ENCODE peak calls at places on chromosome 13, in six cellular contexts. One of them, this sample, is unnamed.

GRCh38 chr13:112441779-112442310 is 65.7 kb downstream of the SPACA7 start:
- DNase-seq in OCI-LY7: no peak
- DNase-seq in BJ: no peak
- DNase-seq in natural killer cell: peak
- DNase-seq in fibroblast of mammary gland: no peak
- DNase-seq in fibroblast of pulmonary artery: no peak
- DNase-seq in this sample: no peak

GRCh38 chr13:43087960-43088580 is 64.7 kb downstream of the DNAJC15 start:
- DNase-seq in OCI-LY7: no peak
- DNase-seq in BJ: no peak
- DNase-seq in natural killer cell: no peak
- DNase-seq in fibroblast of mammary gland: peak
- DNase-seq in fibroblast of pulmonary artery: peak
- DNase-seq in this sample: no peak

GRCh38 chr13:65653548-65654078 is 1576.5 kb downstream of the PCDH9 start:
- DNase-seq in OCI-LY7: no peak
- DNase-seq in BJ: no peak
- DNase-seq in natural killer cell: no peak
- DNase-seq in fibroblast of mammary gland: no peak
- DNase-seq in fibroblast of pulmonary artery: no peak
- DNase-seq in this sample: no peak

GRCh38 chr13:79282976-79283375 is 123.1 kb downstream of the RBM26 start:
- DNase-seq in OCI-LY7: no peak
- DNase-seq in BJ: no peak
- DNase-seq in natural killer cell: no peak
- DNase-seq in fibroblast of mammary gland: peak
- DNase-seq in fibroblast of pulmonary artery: no peak
- DNase-seq in this sample: no peak

GRCh38 chr13:113178070-113178895 is 19.8 kb downstream of the PROZ start:
- DNase-seq in OCI-LY7: no peak
- DNase-seq in BJ: peak
- DNase-seq in natural killer cell: no peak
- DNase-seq in fibroblast of mammary gland: peak
- DNase-seq in fibroblast of pulmonary artery: peak
- DNase-seq in this sample: peak

GRCh38 chr13:83568019-83568418 is 314.3 kb downstream of the SLITRK1 start:
- DNase-seq in OCI-LY7: no peak
- DNase-seq in BJ: no peak
- DNase-seq in natural killer cell: no peak
- DNase-seq in fibroblast of mammary gland: no peak
- DNase-seq in fibroblast of pulmonary artery: no peak
- DNase-seq in this sample: no peak

GRCh38 chr13:110920038-110920437 is 5.2 kb upstream of the ANKRD10 start:
- DNase-seq in OCI-LY7: no peak
- DNase-seq in BJ: no peak
- DNase-seq in natural killer cell: no peak
- DNase-seq in fibroblast of mammary gland: no peak
- DNase-seq in fibroblast of pulmonary artery: no peak
- DNase-seq in this sample: no peak

GRCh38 chr13:71964491-71965108 is 97.6 kb upstream of the DACH1 start:
- DNase-seq in OCI-LY7: no peak
- DNase-seq in BJ: no peak
- DNase-seq in natural killer cell: no peak
- DNase-seq in fibroblast of mammary gland: no peak
- DNase-seq in fibroblast of pulmonary artery: no peak
- DNase-seq in this sample: no peak

GRCh38 chr13:45113809-45114208 is 6.5 kb upstream of the GTF2F2 start:
- DNase-seq in OCI-LY7: no peak
- DNase-seq in BJ: no peak
- DNase-seq in natural killer cell: no peak
- DNase-seq in fibroblast of mammary gland: no peak
- DNase-seq in fibroblast of pulmonary artery: no peak
- DNase-seq in this sample: no peak

GRCh38 chr13:58018020-58018419 is 386.5 kb downstream of the PCDH17 start:
- DNase-seq in OCI-LY7: no peak
- DNase-seq in BJ: no peak
- DNase-seq in natural killer cell: no peak
- DNase-seq in fibroblast of mammary gland: no peak
- DNase-seq in fibroblast of pulmonary artery: no peak
- DNase-seq in this sample: no peak

GRCh38 chr13:101289764-101290163 is 126.5 kb downstream of the NALCN start:
- DNase-seq in OCI-LY7: peak
- DNase-seq in BJ: no peak
- DNase-seq in natural killer cell: no peak
- DNase-seq in fibroblast of mammary gland: peak
- DNase-seq in fibroblast of pulmonary artery: peak
- DNase-seq in this sample: no peak

GRCh38 chr13:73677041-73677589 is 457.1 kb downstream of the KLF12 start:
- DNase-seq in OCI-LY7: no peak
- DNase-seq in BJ: no peak
- DNase-seq in natural killer cell: no peak
- DNase-seq in fibroblast of mammary gland: peak
- DNase-seq in fibroblast of pulmonary artery: peak
- DNase-seq in this sample: no peak

GRCh38 chr13:33208290-33208990 is 77.1 kb downstream of the STARD13 start:
- DNase-seq in OCI-LY7: no peak
- DNase-seq in BJ: no peak
- DNase-seq in natural killer cell: no peak
- DNase-seq in fibroblast of mammary gland: peak
- DNase-seq in fibroblast of pulmonary artery: no peak
- DNase-seq in this sample: no peak

GRCh38 chr13:38635030-38635429 is 51.8 kb upstream of the FREM2 start:
- DNase-seq in OCI-LY7: no peak
- DNase-seq in BJ: no peak
- DNase-seq in natural killer cell: no peak
- DNase-seq in fibroblast of mammary gland: no peak
- DNase-seq in fibroblast of pulmonary artery: no peak
- DNase-seq in this sample: no peak
- TF ChIP-seq CTCF in OCI-LY7: no peak
- TF ChIP-seq CTCF in BJ: no peak
- TF ChIP-seq CTCF in natural killer cell: no peak
- TF ChIP-seq CTCF in fibroblast of mammary gland: no peak
- TF ChIP-seq CTCF in fibroblast of pulmonary artery: no peak
- TF ChIP-seq CTCF in this sample: no peak

GRCh38 chr13:75442736-75443234 is 39.2 kb downstream of the TBC1D4 start:
- DNase-seq in OCI-LY7: no peak
- DNase-seq in BJ: no peak
- DNase-seq in natural killer cell: no peak
- DNase-seq in fibroblast of mammary gland: no peak
- DNase-seq in fibroblast of pulmonary artery: peak
- DNase-seq in this sample: no peak

GRCh38 chr13:75444016-75444415 is 38.0 kb downstream of the TBC1D4 start:
- DNase-seq in OCI-LY7: no peak
- DNase-seq in BJ: no peak
- DNase-seq in natural killer cell: no peak
- DNase-seq in fibroblast of mammary gland: no peak
- DNase-seq in fibroblast of pulmonary artery: no peak
- DNase-seq in this sample: no peak

GRCh38 chr13:75437582-75438318 is 44.2 kb downstream of the TBC1D4 start:
- DNase-seq in OCI-LY7: no peak
- DNase-seq in BJ: no peak
- DNase-seq in natural killer cell: no peak
- DNase-seq in fibroblast of mammary gland: peak
- DNase-seq in fibroblast of pulmonary artery: peak
- DNase-seq in this sample: no peak

GRCh38 chr13:75443356-75443958 is 38.5 kb downstream of the TBC1D4 start:
- DNase-seq in OCI-LY7: no peak
- DNase-seq in BJ: no peak
- DNase-seq in natural killer cell: no peak
- DNase-seq in fibroblast of mammary gland: no peak
- DNase-seq in fibroblast of pulmonary artery: no peak
- DNase-seq in this sample: no peak

GRCh38 chr13:75440100-75440499 is 41.9 kb downstream of the TBC1D4 start:
- DNase-seq in OCI-LY7: no peak
- DNase-seq in BJ: no peak
- DNase-seq in natural killer cell: no peak
- DNase-seq in fibroblast of mammary gland: no peak
- DNase-seq in fibroblast of pulmonary artery: no peak
- DNase-seq in this sample: no peak
- TF ChIP-seq CTCF in OCI-LY7: no peak
- TF ChIP-seq CTCF in BJ: no peak
- TF ChIP-seq CTCF in natural killer cell: no peak
- TF ChIP-seq CTCF in fibroblast of mammary gland: no peak
- TF ChIP-seq CTCF in fibroblast of pulmonary artery: no peak
- TF ChIP-seq CTCF in this sample: no peak

DNA sequence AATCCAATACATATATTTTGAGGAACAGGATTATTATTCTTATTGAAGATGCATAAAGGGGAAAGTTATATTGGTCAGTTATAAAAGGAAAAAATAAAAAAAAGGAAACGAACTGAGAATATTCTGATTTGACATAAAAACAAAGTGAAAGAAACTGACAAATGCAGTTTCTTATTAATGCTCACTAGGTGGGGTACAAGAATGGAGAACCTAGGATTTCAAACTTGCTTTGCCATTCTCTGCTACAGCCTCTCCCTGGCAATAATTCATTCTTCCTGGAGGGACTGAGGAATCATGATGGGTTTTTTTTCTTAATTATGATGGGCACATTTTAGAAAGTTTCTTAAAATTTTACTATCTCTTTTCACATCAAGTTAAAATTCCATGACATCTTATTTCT is 154.9 kb downstream of the PCDH9 start:
- DNase-seq in OCI-LY7: no peak
- DNase-seq in BJ: no peak
- DNase-seq in natural killer cell: no peak
- DNase-seq in fibroblast of mammary gland: peak
- DNase-seq in fibroblast of pulmonary artery: peak
- DNase-seq in this sample: no peak
- TF ChIP-seq CTCF in OCI-LY7: peak
- TF ChIP-seq CTCF in BJ: no peak
- TF ChIP-seq CTCF in natural killer cell: no peak
- TF ChIP-seq CTCF in fibroblast of mammary gland: peak
- TF ChIP-seq CTCF in fibroblast of pulmonary artery: peak
- TF ChIP-seq CTCF in this sample: peak

DNA sequence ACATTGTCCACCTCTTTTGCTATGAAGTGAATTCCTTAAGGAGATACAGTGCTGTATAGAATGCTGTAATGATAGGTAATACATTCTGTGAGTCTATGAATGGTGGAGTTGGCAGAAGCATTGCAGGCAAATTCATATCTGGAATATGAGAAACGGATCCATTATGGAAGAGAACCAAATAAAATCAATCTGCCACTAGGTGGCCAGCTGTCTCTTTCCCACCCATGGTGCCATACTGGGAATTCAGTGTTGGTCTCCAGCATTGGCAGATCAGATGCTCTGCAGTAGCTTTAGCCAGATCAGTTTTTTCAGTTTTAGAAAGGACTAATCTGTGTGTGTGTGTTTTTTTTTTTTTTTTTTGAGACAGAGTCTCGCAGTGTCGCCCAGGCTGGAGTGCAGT is 27.6 kb downstream of the DNAJC3 start:
- DNase-seq in OCI-LY7: no peak
- DNase-seq in BJ: no peak
- DNase-seq in natural killer cell: no peak
- DNase-seq in fibroblast of mammary gland: peak
- DNase-seq in fibroblast of pulmonary artery: no peak
- DNase-seq in this sample: no peak
- TF ChIP-seq CTCF in OCI-LY7: peak
- TF ChIP-seq CTCF in BJ: no peak
- TF ChIP-seq CTCF in natural killer cell: no peak
- TF ChIP-seq CTCF in fibroblast of mammary gland: peak
- TF ChIP-seq CTCF in fibroblast of pulmonary artery: peak
- TF ChIP-seq CTCF in this sample: peak

DNA sequence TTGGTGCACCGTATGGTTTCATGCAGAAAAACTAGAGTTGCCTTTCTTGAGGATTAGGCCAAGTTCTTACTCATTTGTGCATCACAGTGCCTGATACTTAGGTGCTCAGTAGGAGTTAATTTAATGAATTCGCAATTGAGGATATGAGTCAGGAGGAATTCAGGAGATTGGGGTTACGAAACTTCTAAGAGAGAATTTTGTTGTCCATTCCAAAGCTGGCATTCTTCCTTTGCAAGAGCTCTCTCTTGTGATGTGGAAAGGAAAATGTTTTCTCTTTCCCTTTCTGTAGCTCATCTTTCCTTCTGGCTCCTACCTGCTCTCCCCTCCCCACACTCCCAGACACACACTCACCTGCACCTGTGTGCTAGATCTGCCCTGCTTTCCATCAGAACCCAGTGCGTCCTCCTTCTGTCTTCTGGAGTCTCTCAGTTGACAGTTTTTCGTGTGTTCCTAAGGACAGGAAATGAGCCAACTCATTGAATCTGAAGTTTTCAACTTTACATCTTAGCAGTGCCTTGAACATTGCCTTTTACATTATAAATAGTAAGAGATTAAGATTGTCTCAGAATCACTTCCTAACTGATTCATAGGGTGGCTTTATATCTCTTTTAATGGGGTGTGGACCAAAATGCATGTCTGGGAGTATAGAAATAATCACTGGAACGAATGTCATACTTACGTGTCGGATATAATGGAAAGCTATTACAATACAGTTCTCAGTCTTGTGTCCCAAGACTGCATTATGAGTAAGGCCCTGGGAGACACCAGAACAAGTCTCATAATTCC is 19.7 kb upstream of the ERCC5 start:
- DNase-seq in OCI-LY7: no peak
- DNase-seq in BJ: peak
- DNase-seq in natural killer cell: no peak
- DNase-seq in fibroblast of mammary gland: peak
- DNase-seq in fibroblast of pulmonary artery: peak
- DNase-seq in this sample: peak
- TF ChIP-seq CTCF in OCI-LY7: no peak
- TF ChIP-seq CTCF in BJ: no peak
- TF ChIP-seq CTCF in natural killer cell: no peak
- TF ChIP-seq CTCF in fibroblast of mammary gland: peak
- TF ChIP-seq CTCF in fibroblast of pulmonary artery: no peak
- TF ChIP-seq CTCF in this sample: peak

DNA sequence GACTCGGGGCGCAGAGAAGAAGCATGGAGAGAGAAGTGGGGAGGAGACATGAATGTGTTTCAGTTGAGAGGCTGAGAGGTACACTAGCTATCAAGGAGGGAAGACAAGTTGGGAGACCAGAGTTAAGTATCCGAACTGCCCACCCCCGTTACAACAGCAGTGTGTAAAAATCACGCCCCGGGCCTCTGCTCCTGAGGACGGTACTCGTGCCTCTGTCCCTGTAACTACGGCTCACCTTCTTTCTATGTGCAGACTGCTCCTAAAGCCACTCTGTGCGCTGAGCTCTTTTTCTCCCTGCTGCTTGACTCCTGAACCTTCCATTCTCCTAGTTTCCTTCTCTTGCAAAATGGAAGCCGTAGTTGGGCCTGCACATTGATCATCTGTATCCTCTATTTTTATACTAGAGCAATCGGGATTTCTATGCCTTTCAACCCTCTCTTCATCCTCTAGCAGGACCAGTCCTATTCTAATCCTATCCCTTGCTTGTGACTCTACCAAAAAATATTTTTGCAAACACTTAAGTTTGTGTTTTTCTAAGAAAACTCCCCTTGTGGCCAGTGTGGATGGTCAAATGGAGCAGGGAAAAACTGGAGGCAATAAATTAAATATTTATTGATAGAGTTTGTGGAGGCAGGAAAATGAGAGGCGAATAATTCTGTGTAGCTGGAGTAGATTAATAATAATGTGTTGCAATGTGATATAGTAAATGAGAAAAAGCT is 569 bp downstream of the POLR1D start:
- DNase-seq in OCI-LY7: peak
- DNase-seq in BJ: no peak
- DNase-seq in natural killer cell: no peak
- DNase-seq in fibroblast of mammary gland: peak
- DNase-seq in fibroblast of pulmonary artery: peak
- DNase-seq in this sample: no peak
- TF ChIP-seq CTCF in OCI-LY7: peak
- TF ChIP-seq CTCF in BJ: peak
- TF ChIP-seq CTCF in natural killer cell: no peak
- TF ChIP-seq CTCF in fibroblast of mammary gland: peak
- TF ChIP-seq CTCF in fibroblast of pulmonary artery: peak
- TF ChIP-seq CTCF in this sample: peak

GRCh38 chr13:109026266-109026665 is 396.9 kb downstream of the MYO16 start:
- DNase-seq in OCI-LY7: no peak
- DNase-seq in BJ: no peak
- DNase-seq in natural killer cell: no peak
- DNase-seq in fibroblast of mammary gland: no peak
- DNase-seq in fibroblast of pulmonary artery: no peak
- DNase-seq in this sample: no peak
- TF ChIP-seq CTCF in OCI-LY7: no peak
- TF ChIP-seq CTCF in BJ: no peak
- TF ChIP-seq CTCF in natural killer cell: no peak
- TF ChIP-seq CTCF in fibroblast of mammary gland: no peak
- TF ChIP-seq CTCF in fibroblast of pulmonary artery: no peak
- TF ChIP-seq CTCF in this sample: no peak

This sample was measured in AG09319.